ENCODE peak calls at places on chromosomes 1 and 21, in eight cellular contexts. J is endothelial cell of umbilical vein; W is CD8-positive, alpha-beta memory T cell; E is esophagus squamous epithelium; C is breast epithelium; K is astrocyte; H is cardiac muscle cell; L is Peyer's patch. T is an unnamed sample. For H3K4me1, the result is how much of the 10 kb centered on the place peaks cover.

GRCh38 chr1:241627453-241628329 is 12.5 kb downstream of the CHML start:
- DNase-seq in J (peak), W (no peak), E (no peak), C (no peak), K (peak), H (peak), L (no peak), T (peak)

GRCh38 chr1:102628008-102628736 is 480.1 kb downstream of the COL11A1 start:
- DNase-seq in J (no peak), W (no peak), E (no peak), C (no peak), K (no peak), H (no peak), L (no peak), T (no peak)

GRCh38 chr1:39317910-39318633 is 113.6 kb downstream of the MACF1 start:
- DNase-seq in J (peak), W (no peak), E (no peak), C (no peak), K (peak), H (peak), L (no peak), T (no peak)

GRCh38 chr1:177472567-177472966 is 301.8 kb downstream of the BRINP2 start:
- DNase-seq in J (no peak), W (no peak), E (no peak), C (no peak), K (no peak), H (no peak), L (no peak), T (no peak)

GRCh38 chr1:3019516-3020051 is 1.7 kb upstream of the ACTRT2 start:
- DNase-seq in J (no peak), W (no peak), E (no peak), C (peak), K (no peak), H (no peak), L (no peak), T (no peak)

GRCh38 chr1:101136739-101137138 is 100.1 kb upstream of the S1PR1 start:
- DNase-seq in J (peak), W (no peak), E (no peak), C (no peak), K (peak), H (peak), L (no peak), T (peak)

GRCh38 chr21:27423073-27423472 is 456.2 kb upstream of the ADAMTS5 start:
- DNase-seq in J (no peak), W (no peak), E (no peak), C (no peak), K (peak), H (peak), L (no peak), T (no peak)

GRCh38 chr1:233635765-233636502 is 22.0 kb downstream of the KCNK1 start:
- DNase-seq in J (no peak), W (no peak), E (no peak), C (no peak), K (peak), H (peak), L (no peak), T (no peak)

GRCh38 chr1:101781437-101781836 is 215.3 kb downstream of the OLFM3 start:
- DNase-seq in J (no peak), W (no peak), E (no peak), C (no peak), K (peak), H (peak), L (no peak), T (peak)

GRCh38 chr1:211825990-211826389 is 4.6 kb downstream of the LPGAT1 start:
- DNase-seq in J (no peak), W (no peak), E (no peak), C (no peak), K (peak), H (peak), L (no peak), T (no peak)

GRCh38 chr21:36788116-36788515 is 89.2 kb downstream of the SIM2 start:
- DNase-seq in J (no peak), W (no peak), E (no peak), C (no peak), K (no peak), H (peak), L (peak), T (no peak)

GRCh38 chr1:33349081-33349759 is 28.3 kb upstream of the A3GALT2 start:
- DNase-seq in J (peak), W (peak), E (no peak), C (no peak), K (no peak), H (peak), L (peak), T (no peak)

GRCh38 chr1:18676431-18676830 is 45.8 kb downstream of the PAX7 start:
- DNase-seq in J (no peak), W (no peak), E (no peak), C (no peak), K (no peak), H (no peak), L (no peak), T (peak)

GRCh38 chr21:45847870-45848269 is 133.7 kb upstream of the COL6A1 start:
- DNase-seq in J (no peak), W (no peak), E (no peak), C (no peak), K (no peak), H (no peak), L (no peak), T (no peak)

GRCh38 chr1:87334351-87335174 is 5.9 kb downstream of the LMO4 start:
- DNase-seq in J (peak), W (no peak), E (no peak), C (no peak), K (peak), H (no peak), L (no peak), T (peak)

GRCh38 chr1:67664048-67664447 is 21.0 kb upstream of the GADD45A start:
- DNase-seq in J (peak), W (no peak), E (no peak), C (no peak), K (no peak), H (no peak), L (no peak), T (no peak)

GRCh38 chr1:147641695-147642592 is 28.4 kb downstream of the ACP6 start:
- DNase-seq in J (peak), W (peak), E (no peak), C (no peak), K (peak), H (peak), L (no peak), T (peak)

GRCh38 chr1:69671363-69672010 is 103.8 kb downstream of the LRRC7 start:
- DNase-seq in J (no peak), W (no peak), E (no peak), C (no peak), K (peak), H (no peak), L (no peak), T (no peak)

GRCh38 chr1:1672181-1672965 is 13.6 kb upstream of the CDK11B start:
- DNase-seq in J (no peak), W (no peak), E (no peak), C (no peak), K (no peak), H (no peak), L (no peak), T (no peak)

GRCh38 chr1:165496493-165496892 is 47.3 kb upstream of the LRRC52 start:
- DNase-seq in J (no peak), W (no peak), E (no peak), C (no peak), K (no peak), H (no peak), L (no peak), T (no peak)

GRCh38 chr1:166858726-166859419 is 17.2 kb downstream of the TADA1 start:
- DNase-seq in J (no peak), W (no peak), E (no peak), C (no peak), K (no peak), H (no peak), L (no peak), T (peak)

GRCh38 chr1:228835456-228835855 is 100.2 kb downstream of the RHOU start:
- DNase-seq in J (no peak), W (no peak), E (no peak), C (no peak), K (no peak), H (no peak), L (no peak), T (no peak)

GRCh38 chr21:34276711-34277425 is 86.9 kb upstream of the KCNE2 start:
- DNase-seq in J (no peak), W (no peak), E (no peak), C (no peak), K (peak), H (no peak), L (no peak), T (no peak)

GRCh38 chr1:38132681-38133080 is 86.1 kb upstream of the POU3F1 start:
- DNase-seq in J (no peak), W (no peak), E (no peak), C (no peak), K (peak), H (no peak), L (peak), T (no peak)

GRCh38 chr21:32940079-32941014 is 85.4 kb upstream of the OLIG2 start:
- DNase-seq in J (peak), W (peak), E (no peak), C (no peak), K (peak), H (peak), L (no peak), T (peak)

GRCh38 chr1:151992345-151993083 is 1.1 kb downstream of the S100A10 start:
- DNase-seq in J (peak), W (peak), E (peak), C (peak), K (peak), H (peak), L (peak), T (peak)

GRCh38 chr21:35324372-35325220 is 275.5 kb upstream of the RUNX1 start:
- DNase-seq in J (no peak), W (no peak), E (no peak), C (no peak), K (peak), H (peak), L (no peak), T (no peak)

GRCh38 chr1:234114648-234115307 is 210.3 kb downstream of the SLC35F3 start:
- DNase-seq in J (peak), W (no peak), E (no peak), C (no peak), K (peak), H (peak), L (no peak), T (peak)

GRCh38 chr1:155976062-155976912 is 2.1 kb downstream of the ARHGEF2 start:
- DNase-seq in J (no peak), W (peak), E (no peak), C (peak), K (peak), H (peak), L (no peak), T (peak)

GRCh38 chr1:156584813-156585212 is 5.3 kb downstream of the TTC24 start:
- DNase-seq in J (no peak), W (no peak), E (no peak), C (no peak), K (no peak), H (no peak), L (no peak), T (peak)

GRCh38 chr21:41536076-41536826 is 28.3 kb upstream of the TMPRSS2 start:
- DNase-seq in J (no peak), W (no peak), E (no peak), C (peak), K (no peak), H (no peak), L (no peak), T (no peak)

GRCh38 chr1:21344750-21345443 is 54.6 kb upstream of the ECE1 start:
- DNase-seq in J (no peak), W (no peak), E (no peak), C (no peak), K (no peak), H (no peak), L (peak), T (peak)

DNA sequence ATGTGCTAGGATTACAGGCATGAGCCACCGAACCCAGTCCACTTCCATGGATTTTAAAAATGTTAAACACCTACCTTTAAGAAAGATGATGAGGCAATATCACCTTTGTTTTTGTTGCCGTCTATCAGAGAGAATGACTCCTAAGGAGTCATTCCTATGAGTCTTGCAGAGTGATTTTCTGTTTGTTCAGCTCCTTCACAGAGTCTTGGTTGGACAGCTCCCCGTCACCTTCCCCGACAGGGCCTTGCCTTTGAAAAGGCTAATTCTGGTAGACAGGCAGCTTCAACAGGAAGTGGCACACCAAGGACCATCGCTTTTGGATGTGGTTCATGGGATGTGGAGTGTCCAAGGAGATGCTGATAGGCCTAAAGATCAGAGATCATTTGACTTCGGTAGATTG is 17.5 kb downstream of the ZBTB18 start:
- DNase-seq in J (no peak), W (no peak), E (no peak), C (no peak), K (no peak), H (no peak), L (no peak), T (no peak)
- H3K27ac ChIP-seq in J (no peak), W (no peak), E (no peak), C (no peak), K (no peak), H (no peak), L (no peak), T (no peak)

GRCh38 chr1:36258960-36259344 is 34.7 kb downstream of the THRAP3 start:
- DNase-seq in J (no peak), W (no peak), E (no peak), C (no peak), K (peak), H (no peak), L (no peak), T (no peak)
- H3K4me1 ChIP-seq in J (under half), W (under half), E (under half), C (under half), K (under half), H (under half), L (under half), T (under half)

DNA sequence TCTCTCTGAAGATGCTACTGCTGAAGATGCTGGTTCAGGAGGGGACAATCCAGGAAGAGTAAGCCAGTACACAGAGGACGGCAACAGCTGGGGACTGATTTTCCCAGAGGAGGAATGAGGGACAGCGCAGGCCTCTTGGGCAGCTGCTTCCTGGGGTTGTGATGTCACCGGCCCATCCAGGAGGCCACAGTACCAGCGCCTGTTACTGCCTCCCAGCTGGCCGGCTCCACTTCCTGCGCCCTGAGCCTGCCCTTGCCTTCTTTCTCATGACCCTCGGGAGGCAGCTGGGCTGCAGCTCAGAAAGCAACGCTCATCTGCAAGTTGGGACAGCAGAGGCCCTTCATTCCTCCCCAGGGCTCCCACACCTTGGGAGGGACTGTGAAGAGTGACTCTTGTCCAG is 21.9 kb upstream of the ID3 start:
- DNase-seq in J (peak), W (no peak), E (no peak), C (no peak), K (no peak), H (peak), L (no peak), T (no peak)
- H3K27ac ChIP-seq in J (peak), W (no peak), E (no peak), C (no peak), K (peak), H (peak), L (peak), T (peak)

GRCh38 chr1:111596499-111596898 is 23.1 kb upstream of the RAP1A start:
- DNase-seq in J (no peak), W (peak), E (no peak), C (no peak), K (no peak), H (no peak), L (no peak), T (no peak)
- H3K4me1 ChIP-seq in J (under half), W (half or more), E (under half), C (under half), K (under half), H (under half), L (under half), T (under half)

DNA sequence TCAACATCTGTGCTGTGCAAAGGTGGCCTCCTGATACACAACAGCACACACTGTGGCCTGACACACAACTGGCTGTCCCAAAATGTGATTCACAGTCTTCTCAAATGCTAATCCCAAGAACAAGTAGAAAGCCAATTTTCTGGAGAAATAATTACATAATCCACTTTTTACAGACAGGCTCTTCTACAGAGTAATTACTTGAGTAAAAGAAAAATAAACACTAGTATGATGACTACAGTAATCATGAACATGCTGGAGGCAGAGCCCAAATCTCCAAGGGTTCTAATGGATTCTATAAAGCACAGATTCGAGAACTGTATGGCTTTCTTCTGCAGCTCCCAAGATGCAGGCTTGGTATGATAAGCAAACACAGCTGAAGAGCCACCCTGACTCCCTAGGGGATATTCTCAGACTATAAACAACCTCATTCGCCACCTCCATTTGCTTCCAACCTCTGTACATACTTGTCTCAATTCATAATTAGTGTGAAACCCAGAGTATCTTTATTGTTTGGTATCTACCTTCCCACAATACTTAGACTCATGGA is 81.9 kb downstream of the SIPA1L2 start:
- DNase-seq in J (no peak), W (no peak), E (no peak), C (no peak), K (no peak), H (no peak), L (no peak), T (no peak)
- H3K27ac ChIP-seq in J (no peak), W (no peak), E (no peak), C (no peak), K (no peak), H (no peak), L (no peak), T (no peak)

GRCh38 chr1:110888641-110889040 is 15.7 kb downstream of the CD53 start:
- DNase-seq in J (no peak), W (no peak), E (no peak), C (no peak), K (no peak), H (no peak), L (no peak), T (no peak)

GRCh38 chr1:110893908-110894490 is 21.1 kb downstream of the CD53 start:
- DNase-seq in J (no peak), W (no peak), E (no peak), C (no peak), K (no peak), H (no peak), L (no peak), T (no peak)

GRCh38 chr1:110890474-110891196 is 17.7 kb downstream of the CD53 start:
- DNase-seq in J (no peak), W (no peak), E (no peak), C (no peak), K (no peak), H (no peak), L (no peak), T (no peak)

GRCh38 chr1:110888049-110888448 is 15.1 kb downstream of the CD53 start:
- DNase-seq in J (no peak), W (no peak), E (no peak), C (no peak), K (no peak), H (no peak), L (no peak), T (no peak)
- H3K4me1 ChIP-seq in J (under half), W (half or more), E (under half), C (under half), K (under half), H (under half), L (under half), T (under half)

GRCh38 chr1:43239484-43239883 is 30.3 kb upstream of the TMEM125 start:
- DNase-seq in J (no peak), W (no peak), E (no peak), C (no peak), K (no peak), H (no peak), L (no peak), T (no peak)

GRCh38 chr1:43237131-43237530 is 32.7 kb upstream of the TMEM125 start:
- DNase-seq in J (no peak), W (no peak), E (no peak), C (no peak), K (no peak), H (no peak), L (no peak), T (no peak)

GRCh38 chr1:43235451-43236121 is 34.2 kb upstream of the TMEM125 start:
- DNase-seq in J (no peak), W (no peak), E (no peak), C (peak), K (no peak), H (no peak), L (peak), T (no peak)

GRCh38 chr1:43238991-43239469 is 30.8 kb upstream of the TMEM125 start:
- DNase-seq in J (no peak), W (no peak), E (no peak), C (peak), K (no peak), H (peak), L (no peak), T (no peak)

GRCh38 chr1:43238104-43238503 is 31.7 kb upstream of the TMEM125 start:
- DNase-seq in J (peak), W (no peak), E (no peak), C (peak), K (peak), H (peak), L (peak), T (peak)
- H3K27ac ChIP-seq in J (no peak), W (no peak), E (no peak), C (no peak), K (no peak), H (no peak), L (no peak), T (no peak)